ENCODE peak calls at places on chromosomes 3 and 15, in nine cellular contexts. F is astrocyte of the spinal cord; N is cardiac fibroblast; W is substantia nigra; A is amniotic stem cell; K is HFFc6; T is DMS153; I is amygdala; Y is stimulated activated CD4-positive, alpha-beta T cell treated with anti-CD3 and anti-CD28 coated beads, Interleukin-1b, Interleukin-23, amount 100 ng/mL, for 1 hour. V is an unnamed sample.

GRCh38 chr3:50652709-50653108 is 22.0 kb upstream of the DOCK3 start:
- DNase-seq in W (no peak), K (no peak), F (no peak), T (no peak), I (no peak), A (no peak), N (peak), Y (peak), V (no peak)

GRCh38 chr3:52917044-52917443 is 19.7 kb upstream of the STIMATE start:
- DNase-seq in W (no peak), K (no peak), F (no peak), T (no peak), Y (no peak), N (no peak), A (no peak), I (no peak), V (no peak)

GRCh38 chr3:121998030-121998580 is 23.9 kb downstream of the ILDR1 start:
- DNase-seq in K (peak), N (peak), T (no peak), Y (no peak), W (no peak), I (no peak), A (no peak), F (peak), V (no peak)

GRCh38 chr3:23668430-23668904 is 137.3 kb upstream of the UBE2E1 start:
- DNase-seq in F (peak), T (no peak), K (peak), I (no peak), W (no peak), A (peak), N (peak), Y (no peak), V (no peak)

GRCh38 chr3:182597621-182598041 is 195.7 kb upstream of the ATP11B start:
- DNase-seq in A (no peak), I (no peak), K (no peak), W (no peak), F (peak), N (no peak), T (no peak), Y (no peak), V (no peak)

GRCh38 chr3:94978076-94978475 is 915.2 kb downstream of the NSUN3 start:
- DNase-seq in K (no peak), Y (no peak), N (no peak), I (no peak), F (no peak), T (peak), A (no peak), W (no peak), V (no peak)

GRCh38 chr3:14328422-14328821 is 74.0 kb upstream of the SLC6A6 start:
- DNase-seq in T (no peak), A (no peak), W (no peak), K (no peak), Y (no peak), N (no peak), F (no peak), I (no peak), V (no peak)

GRCh38 chr3:112390783-112391641 is 58.1 kb downstream of the CD200 start:
- DNase-seq in Y (no peak), N (peak), I (peak), K (peak), A (peak), W (peak), T (no peak), F (peak), V (no peak)

GRCh38 chr3:185715091-185715490 is 109.8 kb downstream of the IGF2BP2 start:
- DNase-seq in N (no peak), I (no peak), Y (no peak), A (no peak), W (no peak), F (no peak), K (peak), T (no peak), V (no peak)

GRCh38 chr15:62527387-62527786 is 362.3 kb upstream of the C2CD4B start:
- DNase-seq in W (no peak), A (no peak), K (no peak), Y (no peak), I (no peak), N (no peak), F (no peak), T (no peak), V (no peak)

GRCh38 chr3:189488241-189488767 is 142.9 kb upstream of the TP63 start:
- DNase-seq in A (no peak), W (no peak), T (no peak), F (peak), K (no peak), N (peak), Y (no peak), I (no peak), V (no peak)

GRCh38 chr3:107133891-107134290 is 243.3 kb upstream of the CCDC54 start:
- DNase-seq in K (no peak), I (no peak), F (no peak), W (no peak), A (no peak), N (peak), Y (no peak), T (no peak), V (no peak)

V was measured in progenitor cell of endocrine pancreas.